ENCODE peak calls at places on chromosome 11, in six cellular contexts. One of them, this sample, is unnamed.
A peak's percentile ranks its signal among the peaks of the same experiment; 100 is the strongest.

GRCh38 chr11:95230054-95231034 is 658 bp downstream of the SESN3 start:
- DNase-seq in DMS153: no peak
- DNase-seq in GOT3: no peak
- DNase-seq in lower lobe of right lung: no peak
- DNase-seq in mucosa of descending colon: peak; percentile 59
- DNase-seq in sciatic nerve: peak; percentile 76
- DNase-seq in this sample: no peak

GRCh38 chr11:100716848-100717247 is 29.8 kb downstream of the ARHGAP42 start:
- DNase-seq in DMS153: no peak
- DNase-seq in GOT3: no peak
- DNase-seq in lower lobe of right lung: no peak
- DNase-seq in mucosa of descending colon: no peak
- DNase-seq in sciatic nerve: no peak
- DNase-seq in this sample: no peak

GRCh38 chr11:116792869-116793475 is 1.3 kb upstream of the APOA5 start:
- DNase-seq in DMS153: no peak
- DNase-seq in GOT3: no peak
- DNase-seq in lower lobe of right lung: no peak
- DNase-seq in mucosa of descending colon: no peak
- DNase-seq in sciatic nerve: no peak
- DNase-seq in this sample: no peak

GRCh38 chr11:72642815-72643511 is 31.3 kb downstream of the PDE2A start:
- DNase-seq in DMS153: no peak
- DNase-seq in GOT3: no peak
- DNase-seq in lower lobe of right lung: peak; percentile 72
- DNase-seq in mucosa of descending colon: peak; percentile 61
- DNase-seq in sciatic nerve: peak; percentile 79
- DNase-seq in this sample: no peak

GRCh38 chr11:19820100-19820499 is 107.5 kb downstream of the NAV2 start:
- DNase-seq in DMS153: peak; percentile 73
- DNase-seq in GOT3: no peak
- DNase-seq in lower lobe of right lung: peak; percentile 55
- DNase-seq in mucosa of descending colon: no peak
- DNase-seq in sciatic nerve: no peak
- DNase-seq in this sample: no peak

GRCh38 chr11:130726234-130726559 is 190.1 kb downstream of the SNX19 start:
- DNase-seq in DMS153: no peak
- DNase-seq in GOT3: no peak
- DNase-seq in lower lobe of right lung: no peak
- DNase-seq in mucosa of descending colon: no peak
- DNase-seq in sciatic nerve: no peak
- DNase-seq in this sample: no peak

GRCh38 chr11:126956664-126957063 is 43.9 kb downstream of the KIRREL3 start:
- DNase-seq in DMS153: no peak
- DNase-seq in GOT3: no peak
- DNase-seq in lower lobe of right lung: no peak
- DNase-seq in mucosa of descending colon: no peak
- DNase-seq in sciatic nerve: no peak
- DNase-seq in this sample: no peak

GRCh38 chr11:94543695-94544581 is at the start of gene FUT4:
- DNase-seq in DMS153: peak; percentile 85
- DNase-seq in GOT3: peak; percentile 37
- DNase-seq in lower lobe of right lung: peak; percentile 94
- DNase-seq in mucosa of descending colon: peak; percentile 95
- DNase-seq in sciatic nerve: peak; percentile 94
- DNase-seq in this sample: no peak

GRCh38 chr11:32448232-32448631 is 12.9 kb upstream of the WT1 start:
- DNase-seq in DMS153: no peak
- DNase-seq in GOT3: no peak
- DNase-seq in lower lobe of right lung: no peak
- DNase-seq in mucosa of descending colon: no peak
- DNase-seq in sciatic nerve: no peak
- DNase-seq in this sample: no peak

GRCh38 chr11:10674440-10674855 is 19.1 kb downstream of the IRAG1 start:
- DNase-seq in DMS153: no peak
- DNase-seq in GOT3: no peak
- DNase-seq in lower lobe of right lung: no peak
- DNase-seq in mucosa of descending colon: no peak
- DNase-seq in sciatic nerve: no peak
- DNase-seq in this sample: no peak

GRCh38 chr11:116658876-116659535 is 113.8 kb downstream of the BUD13 start:
- DNase-seq in DMS153: no peak
- DNase-seq in GOT3: no peak
- DNase-seq in lower lobe of right lung: no peak
- DNase-seq in mucosa of descending colon: no peak
- DNase-seq in sciatic nerve: no peak
- DNase-seq in this sample: no peak

GRCh38 chr11:44936527-44936926 is 14.2 kb downstream of the TP53I11 start:
- DNase-seq in DMS153: no peak
- DNase-seq in GOT3: no peak
- DNase-seq in lower lobe of right lung: peak; percentile 81
- DNase-seq in mucosa of descending colon: no peak
- DNase-seq in sciatic nerve: peak; percentile 91
- DNase-seq in this sample: no peak